ENCODE peak calls at places on chromosomes 4 and X, in seven cellular contexts. V is CD4-positive, alpha-beta memory T cell; B is T-helper 2 cell; T is central memory CD8-positive, alpha-beta T cell; R is activated naive CD4-positive, alpha-beta T cell; A is amniotic epithelial cell; Z is MM.1S. F is an unnamed sample.
A peak's percentile ranks its signal among the peaks of the same experiment; 100 is the strongest.

GRCh38 chr4:74757136-74757535 is 37.2 kb downstream of the BTC start:
- DNase-seq in T (no peak), Z (no peak), V (no peak), R (no peak), B (no peak), A (no peak), F (no peak)

GRCh38 chrX:27350476-27350875 is 112.7 kb downstream of the PPP4R3C start:
- DNase-seq in R (no peak), T (no peak), Z (no peak), A (no peak), V (no peak), B (no peak), F (no peak)

GRCh38 chr4:6516762-6517161 is 44.3 kb upstream of the PPP2R2C start:
- DNase-seq in R (no peak), Z (no peak), B (no peak), A (no peak), T (no peak), V (no peak), F (no peak)

GRCh38 chr4:156738756-156739155 is 232.8 kb downstream of the PDGFC start:
- DNase-seq in Z (no peak), V (no peak), R (no peak), T (no peak), A (no peak), B (no peak), F (no peak)

GRCh38 chr4:7392438-7393374 is 42.0 kb downstream of the PSAPL1 start:
- DNase-seq in Z (no peak), A (no peak), V (no peak), T (no peak), B (no peak), R (no peak), F (no peak)

GRCh38 chrX:107654778-107655761 is 26.8 kb downstream of the PRPS1 start:
- DNase-seq in V (peak; percentile 67), Z (no peak), B (peak; percentile 46), R (peak; percentile 52), T (peak; percentile 27), A (peak; percentile 90), F (peak; percentile 32)

GRCh38 chr4:168856312-168856711 is 153.7 kb downstream of the CBR4 start:
- DNase-seq in T (no peak), R (no peak), B (no peak), V (no peak), A (peak; percentile 92), Z (no peak), F (no peak)

GRCh38 chr4:5137927-5138326 is 86.6 kb downstream of the STK32B start:
- DNase-seq in B (no peak), R (no peak), T (no peak), Z (no peak), V (no peak), A (no peak), F (no peak)

GRCh38 chr4:137213372-137214173 is 318.7 kb downstream of the PCDH18 start:
- DNase-seq in R (no peak), B (no peak), V (no peak), T (no peak), A (no peak), Z (no peak), F (no peak)

GRCh38 chr4:13160906-13161305 is 323.2 kb downstream of the RAB28 start:
- DNase-seq in R (no peak), A (no peak), Z (no peak), T (no peak), B (no peak), V (no peak), F (no peak)

GRCh38 chr4:122978789-122979188 is 56.4 kb upstream of the NUDT6 start:
- DNase-seq in T (no peak), Z (no peak), R (no peak), V (no peak), B (no peak), A (no peak), F (no peak)

GRCh38 chr4:73006286-73006990 is 63.1 kb downstream of the COX18 start:
- DNase-seq in A (no peak), Z (peak; percentile 46), V (no peak), B (no peak), R (no peak), T (no peak), F (peak; percentile 37)

GRCh38 chr4:19026281-19026680 is 1004.7 kb upstream of the LCORL start:
- DNase-seq in R (no peak), B (no peak), T (no peak), A (peak; percentile 79), V (no peak), Z (no peak), F (no peak)

GRCh38 chrX:51894697-51895336 is 1.4 kb downstream of the MAGED1 start:
- DNase-seq in V (no peak), B (no peak), R (no peak), Z (peak; percentile 7), T (no peak), A (peak; percentile 11), F (peak; percentile 19)

GRCh38 chrX:136162827-136163427 is 15.6 kb downstream of the FHL1 start:
- DNase-seq in A (peak; percentile 35), V (no peak), Z (peak; percentile 74), B (peak; percentile 11), T (no peak), R (peak; percentile 6), F (peak; percentile 38)

GRCh38 chr4:185874516-185875230 is 62.7 kb upstream of the SORBS2 start:
- DNase-seq in B (no peak), A (no peak), R (no peak), V (no peak), Z (no peak), T (no peak), F (no peak)

GRCh38 chr4:108018038-108018883 is 28.6 kb downstream of the HADH start:
- DNase-seq in T (peak; percentile 62), R (peak; percentile 83), A (peak; percentile 65), Z (peak; percentile 81), B (peak; percentile 47), V (peak; percentile 77), F (peak; percentile 85)

GRCh38 chr4:148515248-148515647 is 73.0 kb upstream of the NR3C2 start:
- DNase-seq in V (no peak), A (peak; percentile 32), B (no peak), T (no peak), Z (no peak), R (no peak), F (no peak)

GRCh38 chr4:177064116-177064515 is 245.6 kb upstream of the NEIL3 start:
- DNase-seq in A (no peak), Z (no peak), B (no peak), V (no peak), R (no peak), T (no peak), F (no peak)